ENCODE peak calls at places on chromosome 17, in four cellular contexts. One of them, this sample, is unnamed.

GRCh38 chr17:35244345-35245195 is 1.7 kb downstream of the SLFN5 start:
- DNase-seq in upper lobe of right lung: peak; percentile 85
- DNase-seq in NCI-H774: no peak
- DNase-seq in stimulated activated CD4-positive, alpha-beta T cell treated with anti-CD3 and anti-CD28 coated beads, Interleukin-1b, Interleukin-23, amount 100 ng/mL, for 1 hour: peak; percentile 36
- DNase-seq in this sample: peak; percentile 97

GRCh38 chr17:78647030-78647429 is 69.8 kb upstream of the DNAH17 start:
- DNase-seq in NCI-H774: no peak
- DNase-seq in stimulated activated CD4-positive, alpha-beta T cell treated with anti-CD3 and anti-CD28 coated beads, Interleukin-1b, Interleukin-23, amount 100 ng/mL, for 1 hour: no peak
- DNase-seq in upper lobe of right lung: no peak
- DNase-seq in this sample: no peak

GRCh38 chr17:58330997-58331814 is 2.6 kb upstream of the TSPOAP1 start:
- DNase-seq in upper lobe of right lung: peak; percentile 79
- DNase-seq in NCI-H774: no peak
- DNase-seq in stimulated activated CD4-positive, alpha-beta T cell treated with anti-CD3 and anti-CD28 coated beads, Interleukin-1b, Interleukin-23, amount 100 ng/mL, for 1 hour: peak; percentile 59
- DNase-seq in this sample: peak; percentile 38

GRCh38 chr17:81392909-81393654 is 2.2 kb upstream of the BAHCC1 start:
- DNase-seq in stimulated activated CD4-positive, alpha-beta T cell treated with anti-CD3 and anti-CD28 coated beads, Interleukin-1b, Interleukin-23, amount 100 ng/mL, for 1 hour: no peak
- DNase-seq in upper lobe of right lung: no peak
- DNase-seq in NCI-H774: no peak
- DNase-seq in this sample: no peak

GRCh38 chr17:59837362-59838195 is 55.2 kb downstream of the TUBD1 start:
- DNase-seq in upper lobe of right lung: no peak
- DNase-seq in NCI-H774: peak; percentile 97
- DNase-seq in stimulated activated CD4-positive, alpha-beta T cell treated with anti-CD3 and anti-CD28 coated beads, Interleukin-1b, Interleukin-23, amount 100 ng/mL, for 1 hour: no peak
- DNase-seq in this sample: peak; percentile 100

GRCh38 chr17:31323551-31323950 is 2.1 kb upstream of the EVI2A start:
- DNase-seq in upper lobe of right lung: no peak
- DNase-seq in stimulated activated CD4-positive, alpha-beta T cell treated with anti-CD3 and anti-CD28 coated beads, Interleukin-1b, Interleukin-23, amount 100 ng/mL, for 1 hour: no peak
- DNase-seq in NCI-H774: no peak
- DNase-seq in this sample: no peak

GRCh38 chr17:45149037-45149668 is 878 bp downstream of the HEXIM1 start:
- DNase-seq in upper lobe of right lung: peak; percentile 93
- DNase-seq in NCI-H774: peak; percentile 71
- DNase-seq in stimulated activated CD4-positive, alpha-beta T cell treated with anti-CD3 and anti-CD28 coated beads, Interleukin-1b, Interleukin-23, amount 100 ng/mL, for 1 hour: no peak
- DNase-seq in this sample: peak; percentile 86

GRCh38 chr17:31251075-31251474 is 46.0 kb downstream of the OMG start:
- DNase-seq in NCI-H774: no peak
- DNase-seq in upper lobe of right lung: no peak
- DNase-seq in stimulated activated CD4-positive, alpha-beta T cell treated with anti-CD3 and anti-CD28 coated beads, Interleukin-1b, Interleukin-23, amount 100 ng/mL, for 1 hour: no peak
- DNase-seq in this sample: peak; percentile 44

GRCh38 chr17:32627233-32628008 is 140.6 kb downstream of the CDK5R1 start:
- DNase-seq in upper lobe of right lung: no peak
- DNase-seq in stimulated activated CD4-positive, alpha-beta T cell treated with anti-CD3 and anti-CD28 coated beads, Interleukin-1b, Interleukin-23, amount 100 ng/mL, for 1 hour: no peak
- DNase-seq in NCI-H774: peak; percentile 98
- DNase-seq in this sample: peak; percentile 62

GRCh38 chr17:70661342-70662222 is 492.2 kb downstream of the KCNJ2 start:
- DNase-seq in NCI-H774: peak; percentile 87
- DNase-seq in stimulated activated CD4-positive, alpha-beta T cell treated with anti-CD3 and anti-CD28 coated beads, Interleukin-1b, Interleukin-23, amount 100 ng/mL, for 1 hour: no peak
- DNase-seq in upper lobe of right lung: no peak
- DNase-seq in this sample: peak; percentile 34

GRCh38 chr17:48472485-48473281 is 42.7 kb upstream of the SKAP1 start:
- DNase-seq in stimulated activated CD4-positive, alpha-beta T cell treated with anti-CD3 and anti-CD28 coated beads, Interleukin-1b, Interleukin-23, amount 100 ng/mL, for 1 hour: no peak
- DNase-seq in NCI-H774: peak; percentile 64
- DNase-seq in upper lobe of right lung: no peak
- DNase-seq in this sample: peak; percentile 90

GRCh38 chr17:4365628-4366311 is 705 bp downstream of the UBE2G1 start:
- DNase-seq in NCI-H774: no peak
- DNase-seq in upper lobe of right lung: no peak
- DNase-seq in stimulated activated CD4-positive, alpha-beta T cell treated with anti-CD3 and anti-CD28 coated beads, Interleukin-1b, Interleukin-23, amount 100 ng/mL, for 1 hour: no peak
- DNase-seq in this sample: peak; percentile 32

GRCh38 chr17:50170662-50171370 is 5.0 kb downstream of the SGCA start:
- DNase-seq in NCI-H774: no peak
- DNase-seq in upper lobe of right lung: no peak
- DNase-seq in stimulated activated CD4-positive, alpha-beta T cell treated with anti-CD3 and anti-CD28 coated beads, Interleukin-1b, Interleukin-23, amount 100 ng/mL, for 1 hour: no peak
- DNase-seq in this sample: peak; percentile 81

GRCh38 chr17:51017270-51017669 is 103.4 kb downstream of the SPAG9 start:
- DNase-seq in stimulated activated CD4-positive, alpha-beta T cell treated with anti-CD3 and anti-CD28 coated beads, Interleukin-1b, Interleukin-23, amount 100 ng/mL, for 1 hour: no peak
- DNase-seq in NCI-H774: no peak
- DNase-seq in upper lobe of right lung: no peak
- DNase-seq in this sample: no peak

GRCh38 chr17:32523017-32523680 is 36.4 kb downstream of the CDK5R1 start:
- DNase-seq in NCI-H774: no peak
- DNase-seq in stimulated activated CD4-positive, alpha-beta T cell treated with anti-CD3 and anti-CD28 coated beads, Interleukin-1b, Interleukin-23, amount 100 ng/mL, for 1 hour: no peak
- DNase-seq in upper lobe of right lung: no peak
- DNase-seq in this sample: no peak

GRCh38 chr17:83161298-83162034 is 82.1 kb downstream of the METRNL start:
- DNase-seq in stimulated activated CD4-positive, alpha-beta T cell treated with anti-CD3 and anti-CD28 coated beads, Interleukin-1b, Interleukin-23, amount 100 ng/mL, for 1 hour: no peak
- DNase-seq in upper lobe of right lung: peak; percentile 40
- DNase-seq in NCI-H774: no peak
- DNase-seq in this sample: peak; percentile 54

GRCh38 chr17:78316867-78317816 is 42.7 kb downstream of the SOCS3 start:
- DNase-seq in stimulated activated CD4-positive, alpha-beta T cell treated with anti-CD3 and anti-CD28 coated beads, Interleukin-1b, Interleukin-23, amount 100 ng/mL, for 1 hour: no peak
- DNase-seq in upper lobe of right lung: peak; percentile 81
- DNase-seq in NCI-H774: no peak
- DNase-seq in this sample: no peak

GRCh38 chr17:28940675-28941074 is 10.6 kb downstream of the PHF12 start:
- DNase-seq in stimulated activated CD4-positive, alpha-beta T cell treated with anti-CD3 and anti-CD28 coated beads, Interleukin-1b, Interleukin-23, amount 100 ng/mL, for 1 hour: no peak
- DNase-seq in upper lobe of right lung: no peak
- DNase-seq in NCI-H774: no peak
- DNase-seq in this sample: no peak

GRCh38 chr17:40576113-40576740 is 11.0 kb upstream of the CCR7 start:
- DNase-seq in upper lobe of right lung: no peak
- DNase-seq in stimulated activated CD4-positive, alpha-beta T cell treated with anti-CD3 and anti-CD28 coated beads, Interleukin-1b, Interleukin-23, amount 100 ng/mL, for 1 hour: no peak
- DNase-seq in NCI-H774: no peak
- DNase-seq in this sample: no peak

GRCh38 chr17:78779848-78780247 is 2.2 kb downstream of the CYTH1 start:
- DNase-seq in stimulated activated CD4-positive, alpha-beta T cell treated with anti-CD3 and anti-CD28 coated beads, Interleukin-1b, Interleukin-23, amount 100 ng/mL, for 1 hour: peak; percentile 37
- DNase-seq in NCI-H774: no peak
- DNase-seq in upper lobe of right lung: peak; percentile 43
- DNase-seq in this sample: no peak

GRCh38 chr17:47872019-47872650 is 21.2 kb upstream of the SP6 start:
- DNase-seq in upper lobe of right lung: no peak
- DNase-seq in NCI-H774: no peak
- DNase-seq in stimulated activated CD4-positive, alpha-beta T cell treated with anti-CD3 and anti-CD28 coated beads, Interleukin-1b, Interleukin-23, amount 100 ng/mL, for 1 hour: no peak
- DNase-seq in this sample: no peak

GRCh38 chr17:10337136-10337535 is 35.7 kb downstream of the MYH13 start:
- DNase-seq in upper lobe of right lung: no peak
- DNase-seq in NCI-H774: no peak
- DNase-seq in stimulated activated CD4-positive, alpha-beta T cell treated with anti-CD3 and anti-CD28 coated beads, Interleukin-1b, Interleukin-23, amount 100 ng/mL, for 1 hour: no peak
- DNase-seq in this sample: no peak

GRCh38 chr17:59754547-59754946 is 47.1 kb downstream of the VMP1 start:
- DNase-seq in NCI-H774: no peak
- DNase-seq in upper lobe of right lung: no peak
- DNase-seq in stimulated activated CD4-positive, alpha-beta T cell treated with anti-CD3 and anti-CD28 coated beads, Interleukin-1b, Interleukin-23, amount 100 ng/mL, for 1 hour: no peak
- DNase-seq in this sample: peak; percentile 97

GRCh38 chr17:51764387-51764971 is 394.0 kb downstream of the CA10 start:
- DNase-seq in upper lobe of right lung: no peak
- DNase-seq in NCI-H774: peak; percentile 88
- DNase-seq in stimulated activated CD4-positive, alpha-beta T cell treated with anti-CD3 and anti-CD28 coated beads, Interleukin-1b, Interleukin-23, amount 100 ng/mL, for 1 hour: no peak
- DNase-seq in this sample: peak; percentile 44

This sample was measured in M059J.